ENCODE peak calls at places on chromosomes 4 and X, in four cellular contexts. T is A549, L is trophoblast cell, M is fibroblast of villous mesenchyme. P is an unnamed sample.

GRCh38 chrX:24494544-24495113 is 29.5 kb downstream of the PDK3 start:
- DNase-seq in T (peak), L (no peak), M (peak), P (no peak)

GRCh38 chrX:27236681-27237080 is 226.5 kb downstream of the PPP4R3C start:
- DNase-seq in T (no peak), L (no peak), M (no peak), P (no peak)

GRCh38 chrX:10327651-10328050 is 170.9 kb downstream of the CLCN4 start:
- DNase-seq in T (peak), L (no peak), M (no peak), P (no peak)

GRCh38 chr4:31084806-31085416 is 364.7 kb downstream of the PCDH7 start:
- DNase-seq in T (no peak), L (no peak), M (peak), P (no peak)

GRCh38 chr4:140326395-140326993 is 47.0 kb upstream of the SCOC start:
- DNase-seq in T (peak), L (no peak), M (peak), P (peak)

GRCh38 chr4:5152521-5152920 is 101.2 kb downstream of the STK32B start:
- DNase-seq in T (no peak), L (no peak), M (no peak), P (no peak)

GRCh38 chrX:131987252-131987651 is 35.9 kb upstream of the STK26 start:
- DNase-seq in T (no peak), L (no peak), M (no peak), P (peak)

GRCh38 chrX:140206657-140207056 is 241.3 kb upstream of the CXorf66 start:
- DNase-seq in T (no peak), L (no peak), M (no peak), P (no peak)

GRCh38 chrX:1537031-1537715 is at the start of gene P2RY8:
- DNase-seq in T (peak), L (no peak), M (peak), P (peak)

DNA sequence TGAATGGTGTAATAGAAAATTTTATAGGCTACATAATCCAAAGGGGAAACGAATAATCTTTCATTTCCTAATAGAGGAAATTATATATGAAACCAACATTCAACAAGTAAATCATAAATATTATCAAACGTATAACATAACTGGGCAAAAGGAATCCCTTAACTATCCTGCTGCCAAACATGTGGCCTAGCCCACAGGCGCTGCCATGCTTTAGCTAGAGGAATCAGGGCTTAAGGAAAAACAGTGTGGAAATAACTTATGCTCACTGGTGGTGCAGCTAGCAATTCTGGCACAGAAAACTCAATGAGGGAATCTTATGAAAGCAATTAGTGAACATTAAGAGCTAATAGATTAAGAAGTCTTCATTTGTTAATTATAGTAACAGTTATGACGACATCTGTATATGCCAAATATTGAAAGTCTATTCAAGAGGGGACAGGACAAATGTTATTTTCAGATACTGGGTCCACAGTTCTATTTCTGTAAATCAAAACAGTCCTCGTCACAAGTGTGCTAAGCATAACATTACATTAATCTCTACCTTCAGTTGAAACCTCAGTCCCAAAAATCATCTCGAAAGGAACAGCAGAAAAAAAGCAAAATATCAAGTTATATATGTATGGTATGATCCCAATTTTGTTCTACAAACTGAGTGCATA is 70.5 kb downstream of the APBB2 start:
- DNase-seq in T (no peak), L (no peak), M (no peak), P (no peak)
- H3K4me3 ChIP-seq in T (no peak), L (no peak), M (peak), P (no peak)

GRCh38 chr4:6596948-6597347 is 22.0 kb downstream of the MAN2B2 start:
- DNase-seq in T (no peak), L (no peak), M (no peak), P (no peak)

GRCh38 chr4:6595897-6596537 is 21.0 kb downstream of the MAN2B2 start:
- DNase-seq in T (peak), L (no peak), M (no peak), P (no peak)

GRCh38 chr4:6601661-6602250 is 26.8 kb downstream of the MAN2B2 start:
- DNase-seq in T (no peak), L (no peak), M (no peak), P (peak)

GRCh38 chr4:6598127-6598526 is 23.1 kb downstream of the MAN2B2 start:
- DNase-seq in T (no peak), L (no peak), M (no peak), P (no peak)

GRCh38 chr4:6598641-6599040 is 23.7 kb downstream of the MAN2B2 start:
- DNase-seq in T (no peak), L (no peak), M (no peak), P (no peak)
- H3K4me3 ChIP-seq in T (no peak), L (no peak), M (no peak), P (no peak)

GRCh38 chr4:184416913-184417734 is 57.2 kb downstream of the IRF2 start:
- DNase-seq in T (no peak), L (no peak), M (peak), P (peak)
- H3K4me3 ChIP-seq in T (no peak), L (no peak), M (peak), P (peak)

GRCh38 chr4:152678841-152679240 is 956 bp downstream of the TMEM154 start:
- DNase-seq in T (no peak), L (no peak), M (no peak), P (no peak)

GRCh38 chr4:152676052-152676854 is 3.5 kb downstream of the TMEM154 start:
- DNase-seq in T (no peak), L (no peak), M (no peak), P (no peak)

GRCh38 chr4:152680988-152681731 is 1.4 kb upstream of the TMEM154 start:
- DNase-seq in T (peak), L (no peak), M (peak), P (no peak)

GRCh38 chr4:152682143-152682542 is 2.3 kb upstream of the TMEM154 start:
- DNase-seq in T (no peak), L (no peak), M (no peak), P (no peak)

DNA sequence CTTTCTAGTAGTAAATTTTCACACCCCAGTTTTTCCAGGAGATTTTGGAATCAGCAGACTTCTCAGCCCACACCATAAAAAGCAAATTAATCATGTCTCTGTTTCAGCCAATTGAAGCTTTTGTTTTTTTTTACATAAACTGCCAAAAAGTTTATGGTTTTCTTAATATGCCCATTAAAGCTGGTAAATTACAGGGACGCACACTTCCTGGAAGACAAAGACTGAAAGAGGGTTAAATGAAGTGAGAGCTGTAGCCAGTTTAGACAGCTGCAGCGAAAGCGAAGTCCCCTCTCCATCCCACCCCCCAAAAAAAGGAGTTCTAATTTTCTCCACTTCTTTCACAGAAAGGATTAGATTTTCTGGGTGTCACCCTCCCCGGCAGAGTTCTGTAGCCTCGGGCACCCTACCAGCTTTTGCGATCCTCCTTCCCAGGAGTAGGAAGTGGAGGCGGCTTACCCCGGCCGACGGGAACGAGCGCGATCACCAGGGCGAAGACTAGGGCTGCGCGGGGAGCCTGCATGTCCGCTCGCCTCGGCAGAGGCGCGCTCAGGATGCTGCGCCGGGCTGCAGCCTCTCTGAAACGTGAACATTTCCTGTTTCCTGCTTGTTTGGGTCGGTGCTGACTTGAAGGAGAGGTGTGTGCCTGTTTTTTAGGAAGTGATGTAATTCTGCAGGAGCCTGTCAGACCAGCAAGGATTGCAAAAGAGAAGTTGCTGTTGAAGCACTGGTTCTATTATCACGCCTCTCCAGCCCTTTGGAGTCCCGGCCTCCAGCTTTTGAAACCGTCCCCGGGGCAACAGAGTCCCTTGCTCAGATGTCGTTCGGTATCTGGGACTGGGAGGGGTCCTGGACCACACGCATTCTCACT is at the start of gene TMEM154:
- DNase-seq in T (no peak), L (peak), M (peak), P (peak)
- H3K4me3 ChIP-seq in T (peak), L (peak), M (peak), P (peak)

DNA sequence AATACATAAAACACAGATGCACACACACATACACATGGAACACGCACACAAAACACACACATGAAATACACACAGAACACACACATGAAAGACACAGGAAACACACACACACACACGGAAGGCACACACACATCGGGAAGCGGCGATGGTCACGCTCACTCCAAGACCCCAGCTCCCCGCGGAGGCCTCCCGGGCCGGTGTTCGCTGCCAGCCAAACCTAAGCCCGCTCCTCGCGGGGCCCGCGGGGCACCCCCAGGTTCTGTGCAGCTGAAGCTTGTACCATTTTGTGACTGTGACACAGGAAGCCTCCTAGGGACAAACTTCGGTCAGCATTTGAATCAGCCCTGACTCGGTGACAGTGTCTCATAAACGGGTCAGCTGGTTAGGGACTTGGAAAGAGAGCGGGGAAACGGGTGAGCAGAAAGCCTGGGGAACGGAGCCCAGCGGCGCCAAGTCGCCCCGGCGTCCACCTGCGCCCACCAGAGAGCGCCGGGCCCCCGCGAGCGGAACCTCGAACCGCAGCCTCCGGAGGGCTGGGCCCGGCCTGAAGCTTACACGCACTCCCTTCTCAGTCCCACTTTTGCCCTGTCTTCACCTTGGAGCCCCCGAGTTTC is 32.2 kb downstream of the F11 start:
- DNase-seq in T (no peak), L (no peak), M (no peak), P (no peak)
- H3K4me3 ChIP-seq in T (no peak), L (no peak), M (no peak), P (no peak)